ENCODE peak calls at places on chromosomes 2 and 18, in five cellular contexts. One of them, this sample, is unnamed.

GRCh38 chr2:239181074-239181581 is 219.7 kb downstream of the HDAC4 start:
- DNase-seq in coronary artery: no peak
- DNase-seq in A549: no peak
- DNase-seq in H9: no peak
- DNase-seq in lung: no peak
- DNase-seq in this sample: no peak

GRCh38 chr18:4755848-4756247 is 300.7 kb upstream of the DLGAP1 start:
- DNase-seq in coronary artery: no peak
- DNase-seq in A549: no peak
- DNase-seq in H9: no peak
- DNase-seq in lung: no peak
- DNase-seq in this sample: no peak

GRCh38 chr18:34738173-34738894 is 28.2 kb downstream of the DTNA start:
- DNase-seq in coronary artery: no peak
- DNase-seq in A549: peak
- DNase-seq in H9: no peak
- DNase-seq in lung: no peak
- DNase-seq in this sample: no peak

GRCh38 chr2:128442891-128443302 is 124.2 kb upstream of the HS6ST1 start:
- DNase-seq in coronary artery: peak
- DNase-seq in A549: no peak
- DNase-seq in H9: peak
- DNase-seq in lung: peak
- DNase-seq in this sample: no peak

GRCh38 chr2:182110326-182110725 is 124.7 kb downstream of the PPP1R1C start:
- DNase-seq in coronary artery: no peak
- DNase-seq in A549: no peak
- DNase-seq in H9: no peak
- DNase-seq in lung: no peak
- DNase-seq in this sample: no peak

GRCh38 chr18:63132819-63133200 is 186.8 kb downstream of the BCL2 start:
- DNase-seq in coronary artery: no peak
- DNase-seq in A549: no peak
- DNase-seq in H9: no peak
- DNase-seq in lung: no peak
- DNase-seq in this sample: no peak

GRCh38 chr2:85619617-85620016 is 3.6 kb downstream of the USP39 start:
- DNase-seq in coronary artery: no peak
- DNase-seq in A549: no peak
- DNase-seq in H9: no peak
- DNase-seq in lung: no peak
- DNase-seq in this sample: no peak

GRCh38 chr2:169755083-169755870 is 21.6 kb downstream of the KLHL23 start:
- DNase-seq in coronary artery: no peak
- DNase-seq in A549: no peak
- DNase-seq in H9: no peak
- DNase-seq in lung: no peak
- DNase-seq in this sample: no peak

GRCh38 chr2:10094271-10094814 is 14.1 kb upstream of the CYS1 start:
- DNase-seq in coronary artery: no peak
- DNase-seq in A549: peak
- DNase-seq in H9: no peak
- DNase-seq in lung: no peak
- DNase-seq in this sample: no peak

GRCh38 chr2:183490930-183491329 is 366.7 kb downstream of the NUP35 start:
- DNase-seq in coronary artery: no peak
- DNase-seq in A549: no peak
- DNase-seq in H9: no peak
- DNase-seq in lung: no peak
- DNase-seq in this sample: no peak

GRCh38 chr2:150997066-150997465 is 264.6 kb downstream of the RBM43 start:
- DNase-seq in coronary artery: no peak
- DNase-seq in A549: no peak
- DNase-seq in H9: no peak
- DNase-seq in lung: no peak
- DNase-seq in this sample: no peak

GRCh38 chr18:5868218-5868904 is 27.0 kb downstream of the TMEM200C start:
- DNase-seq in coronary artery: no peak
- DNase-seq in A549: peak
- DNase-seq in H9: peak
- DNase-seq in lung: peak
- DNase-seq in this sample: no peak

GRCh38 chr2:21467910-21468309 is 344.1 kb downstream of the TDRD15 start:
- DNase-seq in coronary artery: no peak
- DNase-seq in A549: no peak
- DNase-seq in H9: no peak
- DNase-seq in lung: no peak
- DNase-seq in this sample: no peak

GRCh38 chr18:3449702-3450357 is at the start of gene TGIF1:
- DNase-seq in coronary artery: peak
- DNase-seq in A549: peak
- DNase-seq in H9: peak
- DNase-seq in lung: peak
- DNase-seq in this sample: no peak

GRCh38 chr2:240325654-240326031 is 109.8 kb upstream of the GPC1 start:
- DNase-seq in coronary artery: peak
- DNase-seq in A549: no peak
- DNase-seq in H9: no peak
- DNase-seq in lung: no peak
- DNase-seq in this sample: no peak

GRCh38 chr2:36556847-36557246 is 41.1 kb downstream of the FEZ2 start:
- DNase-seq in coronary artery: no peak
- DNase-seq in A549: no peak
- DNase-seq in H9: no peak
- DNase-seq in lung: no peak
- DNase-seq in this sample: no peak

GRCh38 chr2:54750040-54750439 is 26.6 kb downstream of the EML6 start:
- DNase-seq in coronary artery: no peak
- DNase-seq in A549: no peak
- DNase-seq in H9: no peak
- DNase-seq in lung: no peak
- DNase-seq in this sample: no peak

DNA sequence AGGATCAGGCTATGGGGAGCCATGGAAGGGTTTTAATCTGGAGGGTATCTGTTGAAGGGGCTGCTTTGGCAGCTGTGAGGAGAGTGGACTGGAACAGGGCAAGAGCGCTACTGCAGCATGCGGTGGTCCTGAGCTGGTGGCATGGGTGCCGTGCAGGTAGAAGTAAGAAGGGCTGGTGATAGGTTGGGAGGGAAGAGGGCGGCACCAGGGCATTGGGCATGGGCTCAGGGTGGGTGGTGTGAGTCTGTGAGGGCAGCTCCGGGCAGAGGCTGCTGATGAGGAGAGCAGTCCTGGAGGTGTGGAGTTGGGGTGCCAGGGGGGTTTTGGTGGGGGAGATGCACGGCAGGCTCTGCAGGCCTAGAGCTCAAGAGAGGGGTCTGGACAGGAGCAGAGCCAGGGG is 2.1 kb downstream of the ACTG2 start:
- DNase-seq in coronary artery: no peak
- DNase-seq in A549: no peak
- DNase-seq in H9: no peak
- DNase-seq in lung: no peak
- DNase-seq in this sample: no peak
- H3K27ac ChIP-seq in coronary artery: peak
- H3K27ac ChIP-seq in A549: no peak
- H3K27ac ChIP-seq in H9: no peak
- H3K27ac ChIP-seq in lung: no peak
- H3K27ac ChIP-seq in this sample: no peak

GRCh38 chr2:42060028-42060427 is 12.2 kb downstream of the PKDCC start:
- DNase-seq in coronary artery: no peak
- DNase-seq in A549: no peak
- DNase-seq in H9: no peak
- DNase-seq in lung: no peak
- DNase-seq in this sample: no peak
- H3K27ac ChIP-seq in coronary artery: peak
- H3K27ac ChIP-seq in A549: peak
- H3K27ac ChIP-seq in H9: no peak
- H3K27ac ChIP-seq in lung: peak
- H3K27ac ChIP-seq in this sample: no peak

GRCh38 chr2:64111426-64111825 is 32.8 kb downstream of the PELI1 start:
- DNase-seq in coronary artery: no peak
- DNase-seq in A549: no peak
- DNase-seq in H9: no peak
- DNase-seq in lung: no peak
- DNase-seq in this sample: no peak

GRCh38 chr2:64114912-64115277 is 29.3 kb downstream of the PELI1 start:
- DNase-seq in coronary artery: no peak
- DNase-seq in A549: no peak
- DNase-seq in H9: no peak
- DNase-seq in lung: no peak
- DNase-seq in this sample: no peak

GRCh38 chr2:64112016-64112415 is 32.2 kb downstream of the PELI1 start:
- DNase-seq in coronary artery: no peak
- DNase-seq in A549: no peak
- DNase-seq in H9: no peak
- DNase-seq in lung: no peak
- DNase-seq in this sample: no peak

GRCh38 chr2:64115808-64116598 is 28.2 kb downstream of the PELI1 start:
- DNase-seq in coronary artery: no peak
- DNase-seq in A549: no peak
- DNase-seq in H9: no peak
- DNase-seq in lung: no peak
- DNase-seq in this sample: no peak

DNA sequence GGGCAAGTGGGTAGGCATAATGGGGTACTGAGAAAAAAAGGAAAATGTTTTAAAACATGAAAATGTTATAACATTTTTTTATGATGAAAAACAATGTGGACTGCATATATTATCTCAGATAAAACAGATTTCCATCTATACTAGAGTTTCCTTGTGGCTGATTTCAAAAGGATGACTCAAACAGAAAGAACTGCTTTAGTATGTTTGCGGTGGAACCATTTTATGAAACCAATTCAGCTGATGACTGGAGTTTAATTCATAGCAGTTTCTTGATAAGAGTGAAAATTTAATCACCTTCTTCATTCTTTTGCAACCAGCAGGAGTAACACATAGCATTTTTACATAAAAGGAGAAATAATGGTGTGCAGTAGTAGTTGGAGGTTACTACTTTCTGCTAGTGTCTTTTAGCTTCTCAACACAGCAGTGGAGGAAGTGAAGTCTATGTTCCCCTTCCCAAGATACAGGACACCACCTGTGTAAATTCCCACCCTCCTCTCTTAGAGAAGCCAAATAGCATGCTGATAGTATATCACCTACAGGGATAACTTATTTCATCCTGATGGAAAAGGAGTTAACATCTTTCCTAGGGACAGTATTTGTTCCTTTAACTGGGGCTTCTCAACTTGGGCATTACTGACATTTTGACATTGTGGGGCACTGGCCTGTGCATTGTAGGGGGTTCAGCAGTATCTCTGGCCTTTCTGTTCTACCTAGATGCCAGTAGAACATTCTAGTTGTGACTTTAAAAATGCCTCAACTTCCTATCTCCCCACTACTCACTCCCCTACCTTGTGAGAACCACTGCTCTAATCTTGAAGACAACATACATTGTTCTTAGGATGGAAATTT is 29.9 kb downstream of the PELI1 start:
- DNase-seq in coronary artery: no peak
- DNase-seq in A549: no peak
- DNase-seq in H9: no peak
- DNase-seq in lung: no peak
- DNase-seq in this sample: peak
- H3K27ac ChIP-seq in coronary artery: no peak
- H3K27ac ChIP-seq in A549: no peak
- H3K27ac ChIP-seq in H9: no peak
- H3K27ac ChIP-seq in lung: no peak
- H3K27ac ChIP-seq in this sample: peak

GRCh38 chr2:63819256-63819655 is 22.4 kb upstream of the UGP2 start:
- DNase-seq in coronary artery: no peak
- DNase-seq in A549: no peak
- DNase-seq in H9: no peak
- DNase-seq in lung: no peak
- DNase-seq in this sample: no peak
- H3K27ac ChIP-seq in coronary artery: no peak
- H3K27ac ChIP-seq in A549: no peak
- H3K27ac ChIP-seq in H9: no peak
- H3K27ac ChIP-seq in lung: no peak
- H3K27ac ChIP-seq in this sample: no peak

DNA sequence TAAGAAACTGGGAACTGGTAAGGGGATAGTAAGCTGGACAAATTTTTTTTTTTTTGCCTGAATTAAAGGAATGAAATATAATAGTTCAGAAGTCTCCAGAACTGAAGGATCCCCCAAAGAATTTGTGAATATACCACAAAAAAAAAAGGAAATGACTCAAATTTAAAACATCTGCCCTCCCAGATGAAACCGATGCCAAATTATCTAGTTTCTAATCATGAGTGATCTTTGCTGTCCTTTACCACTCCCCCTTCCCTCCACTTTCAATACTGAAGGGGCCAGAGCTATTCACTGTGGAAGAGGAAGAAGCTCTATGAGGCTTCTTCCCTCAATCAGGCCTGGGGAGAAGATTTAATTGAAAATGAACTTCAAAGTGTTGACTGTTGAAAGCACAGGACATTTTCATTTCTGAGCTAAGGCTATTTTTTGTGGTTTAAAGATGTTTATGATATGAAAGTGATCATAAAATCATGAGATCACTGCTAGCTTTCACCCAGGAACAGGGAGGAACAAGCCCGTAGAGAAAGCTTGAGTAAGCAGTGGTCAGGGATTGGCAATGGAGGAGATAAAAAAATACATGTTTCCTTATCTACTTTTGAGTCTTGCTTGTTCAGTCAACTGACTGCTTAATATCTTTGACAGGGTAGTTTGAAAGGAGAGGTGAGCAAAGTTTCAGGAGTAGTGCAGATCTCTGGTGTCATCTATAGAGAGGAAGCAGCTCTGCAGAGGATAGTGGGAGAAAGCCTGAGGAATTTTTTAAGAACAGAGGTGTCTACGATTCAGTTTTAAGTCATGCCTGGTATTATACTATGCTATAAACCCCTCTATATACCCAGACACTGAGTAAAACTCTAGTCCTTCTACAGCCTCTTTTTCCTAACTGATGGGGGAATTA is 409.5 kb upstream of the FIGN start:
- DNase-seq in coronary artery: no peak
- DNase-seq in A549: no peak
- DNase-seq in H9: no peak
- DNase-seq in lung: no peak
- DNase-seq in this sample: no peak
- H3K27ac ChIP-seq in coronary artery: no peak
- H3K27ac ChIP-seq in A549: no peak
- H3K27ac ChIP-seq in H9: no peak
- H3K27ac ChIP-seq in lung: no peak
- H3K27ac ChIP-seq in this sample: no peak

GRCh38 chr2:48530033-48530804 is at the start of gene STON1:
- DNase-seq in coronary artery: no peak
- DNase-seq in A549: peak
- DNase-seq in H9: peak
- DNase-seq in lung: no peak
- DNase-seq in this sample: peak
- H3K27ac ChIP-seq in coronary artery: peak
- H3K27ac ChIP-seq in A549: peak
- H3K27ac ChIP-seq in H9: no peak
- H3K27ac ChIP-seq in lung: peak
- H3K27ac ChIP-seq in this sample: no peak

This sample was measured in CD4-positive, CD25-positive, alpha-beta regulatory T cell.